ENCODE peak calls at places on chromosomes 12 and 14, in five cellular contexts. One of them, this sample, is unnamed.

GRCh38 chr12:67519824-67520433 is 128.6 kb upstream of the DYRK2 start:
- DNase-seq in T-helper 1 cell: no peak
- DNase-seq in hepatocyte: no peak
- DNase-seq in NCI-H748 treated with DMSO at 0.1 percent for 48 hours: no peak
- DNase-seq in activated CD8-positive, alpha-beta memory T cell treated with anti-CD3 and anti-CD28 coated beads for 1 hour: no peak
- DNase-seq in this sample: no peak

GRCh38 chr14:102140027-102140749 is 491 bp downstream of the WDR20 start:
- DNase-seq in T-helper 1 cell: no peak
- DNase-seq in hepatocyte: peak; percentile 57
- DNase-seq in NCI-H748 treated with DMSO at 0.1 percent for 48 hours: no peak
- DNase-seq in activated CD8-positive, alpha-beta memory T cell treated with anti-CD3 and anti-CD28 coated beads for 1 hour: peak; percentile 9
- DNase-seq in this sample: peak; percentile 24

GRCh38 chr14:25014440-25014839 is 35.5 kb downstream of the STXBP6 start:
- DNase-seq in T-helper 1 cell: no peak
- DNase-seq in hepatocyte: peak; percentile 53
- DNase-seq in NCI-H748 treated with DMSO at 0.1 percent for 48 hours: no peak
- DNase-seq in activated CD8-positive, alpha-beta memory T cell treated with anti-CD3 and anti-CD28 coated beads for 1 hour: no peak
- DNase-seq in this sample: no peak

GRCh38 chr12:129635003-129635685 is 268.7 kb downstream of the TMEM132D start:
- DNase-seq in T-helper 1 cell: no peak
- DNase-seq in hepatocyte: no peak
- DNase-seq in NCI-H748 treated with DMSO at 0.1 percent for 48 hours: no peak
- DNase-seq in activated CD8-positive, alpha-beta memory T cell treated with anti-CD3 and anti-CD28 coated beads for 1 hour: no peak
- DNase-seq in this sample: no peak

GRCh38 chr12:57621497-57622292 is 10.5 kb downstream of the ARHGEF25 start:
- DNase-seq in T-helper 1 cell: peak; percentile 38
- DNase-seq in hepatocyte: peak; percentile 75
- DNase-seq in NCI-H748 treated with DMSO at 0.1 percent for 48 hours: no peak
- DNase-seq in activated CD8-positive, alpha-beta memory T cell treated with anti-CD3 and anti-CD28 coated beads for 1 hour: peak; percentile 51
- DNase-seq in this sample: peak; percentile 41

GRCh38 chr12:130424858-130425697 is 87.4 kb downstream of the PIWIL1 start:
- DNase-seq in T-helper 1 cell: no peak
- DNase-seq in hepatocyte: no peak
- DNase-seq in NCI-H748 treated with DMSO at 0.1 percent for 48 hours: no peak
- DNase-seq in activated CD8-positive, alpha-beta memory T cell treated with anti-CD3 and anti-CD28 coated beads for 1 hour: no peak
- DNase-seq in this sample: no peak

GRCh38 chr12:31521972-31522371 is 69.0 kb downstream of the DENND5B start:
- DNase-seq in T-helper 1 cell: no peak
- DNase-seq in hepatocyte: no peak
- DNase-seq in NCI-H748 treated with DMSO at 0.1 percent for 48 hours: no peak
- DNase-seq in activated CD8-positive, alpha-beta memory T cell treated with anti-CD3 and anti-CD28 coated beads for 1 hour: no peak
- DNase-seq in this sample: no peak

GRCh38 chr14:93035917-93036651 is 79.6 kb downstream of the ITPK1 start:
- DNase-seq in T-helper 1 cell: no peak
- DNase-seq in hepatocyte: peak; percentile 61
- DNase-seq in NCI-H748 treated with DMSO at 0.1 percent for 48 hours: no peak
- DNase-seq in activated CD8-positive, alpha-beta memory T cell treated with anti-CD3 and anti-CD28 coated beads for 1 hour: no peak
- DNase-seq in this sample: no peak

GRCh38 chr12:126108247-126108646 is 1043.0 kb downstream of the AACS start:
- DNase-seq in T-helper 1 cell: no peak
- DNase-seq in hepatocyte: no peak
- DNase-seq in NCI-H748 treated with DMSO at 0.1 percent for 48 hours: no peak
- DNase-seq in activated CD8-positive, alpha-beta memory T cell treated with anti-CD3 and anti-CD28 coated beads for 1 hour: no peak
- DNase-seq in this sample: no peak

GRCh38 chr12:50351120-50352043 is 45.0 kb downstream of the FAM186A start:
- DNase-seq in T-helper 1 cell: no peak
- DNase-seq in hepatocyte: peak; percentile 7
- DNase-seq in NCI-H748 treated with DMSO at 0.1 percent for 48 hours: no peak
- DNase-seq in activated CD8-positive, alpha-beta memory T cell treated with anti-CD3 and anti-CD28 coated beads for 1 hour: no peak
- DNase-seq in this sample: no peak

GRCh38 chr14:89386214-89386886 is 30.7 kb downstream of the FOXN3 start:
- DNase-seq in T-helper 1 cell: no peak
- DNase-seq in hepatocyte: no peak
- DNase-seq in NCI-H748 treated with DMSO at 0.1 percent for 48 hours: no peak
- DNase-seq in activated CD8-positive, alpha-beta memory T cell treated with anti-CD3 and anti-CD28 coated beads for 1 hour: no peak
- DNase-seq in this sample: no peak

GRCh38 chr14:67694791-67695393 is 672 bp downstream of the RDH11 start:
- DNase-seq in T-helper 1 cell: peak; percentile 46
- DNase-seq in hepatocyte: peak; percentile 92
- DNase-seq in NCI-H748 treated with DMSO at 0.1 percent for 48 hours: peak; percentile 57
- DNase-seq in activated CD8-positive, alpha-beta memory T cell treated with anti-CD3 and anti-CD28 coated beads for 1 hour: peak; percentile 29
- DNase-seq in this sample: peak; percentile 81

GRCh38 chr12:65925626-65926025 is 101.3 kb downstream of the HMGA2 start:
- DNase-seq in T-helper 1 cell: no peak
- DNase-seq in hepatocyte: no peak
- DNase-seq in NCI-H748 treated with DMSO at 0.1 percent for 48 hours: no peak
- DNase-seq in activated CD8-positive, alpha-beta memory T cell treated with anti-CD3 and anti-CD28 coated beads for 1 hour: no peak
- DNase-seq in this sample: peak; percentile 64

GRCh38 chr14:71726639-71727085 is 205.6 kb upstream of the RGS6 start:
- DNase-seq in T-helper 1 cell: no peak
- DNase-seq in hepatocyte: peak; percentile 25
- DNase-seq in NCI-H748 treated with DMSO at 0.1 percent for 48 hours: no peak
- DNase-seq in activated CD8-positive, alpha-beta memory T cell treated with anti-CD3 and anti-CD28 coated beads for 1 hour: no peak
- DNase-seq in this sample: no peak

GRCh38 chr14:91778217-91778616 is 46.3 kb upstream of the CATSPERB start:
- DNase-seq in T-helper 1 cell: no peak
- DNase-seq in hepatocyte: no peak
- DNase-seq in NCI-H748 treated with DMSO at 0.1 percent for 48 hours: no peak
- DNase-seq in activated CD8-positive, alpha-beta memory T cell treated with anti-CD3 and anti-CD28 coated beads for 1 hour: no peak
- DNase-seq in this sample: no peak

GRCh38 chr12:128339121-128339520 is 72.2 kb downstream of the TMEM132C start:
- DNase-seq in T-helper 1 cell: no peak
- DNase-seq in hepatocyte: peak; percentile 52
- DNase-seq in NCI-H748 treated with DMSO at 0.1 percent for 48 hours: no peak
- DNase-seq in activated CD8-positive, alpha-beta memory T cell treated with anti-CD3 and anti-CD28 coated beads for 1 hour: no peak
- DNase-seq in this sample: no peak

GRCh38 chr12:124910561-124911478 is 3.6 kb downstream of the UBC start:
- DNase-seq in T-helper 1 cell: no peak
- DNase-seq in hepatocyte: no peak
- DNase-seq in NCI-H748 treated with DMSO at 0.1 percent for 48 hours: no peak
- DNase-seq in activated CD8-positive, alpha-beta memory T cell treated with anti-CD3 and anti-CD28 coated beads for 1 hour: no peak
- DNase-seq in this sample: no peak

GRCh38 chr14:72503271-72503670 is 390.6 kb downstream of the DPF3 start:
- DNase-seq in T-helper 1 cell: no peak
- DNase-seq in hepatocyte: no peak
- DNase-seq in NCI-H748 treated with DMSO at 0.1 percent for 48 hours: no peak
- DNase-seq in activated CD8-positive, alpha-beta memory T cell treated with anti-CD3 and anti-CD28 coated beads for 1 hour: no peak
- DNase-seq in this sample: no peak

GRCh38 chr14:39102969-39103957 is at the start of gene SEC23A:
- DNase-seq in T-helper 1 cell: peak; percentile 80
- DNase-seq in hepatocyte: peak; percentile 95
- DNase-seq in NCI-H748 treated with DMSO at 0.1 percent for 48 hours: peak; percentile 69
- DNase-seq in activated CD8-positive, alpha-beta memory T cell treated with anti-CD3 and anti-CD28 coated beads for 1 hour: peak; percentile 71
- DNase-seq in this sample: peak; percentile 66

GRCh38 chr12:130742716-130743115 is 26.6 kb upstream of the RIMBP2 start:
- DNase-seq in T-helper 1 cell: no peak
- DNase-seq in hepatocyte: no peak
- DNase-seq in NCI-H748 treated with DMSO at 0.1 percent for 48 hours: no peak
- DNase-seq in activated CD8-positive, alpha-beta memory T cell treated with anti-CD3 and anti-CD28 coated beads for 1 hour: no peak
- DNase-seq in this sample: no peak

GRCh38 chr14:77071938-77072388 is 26.1 kb upstream of the CIPC start:
- DNase-seq in T-helper 1 cell: no peak
- DNase-seq in hepatocyte: no peak
- DNase-seq in NCI-H748 treated with DMSO at 0.1 percent for 48 hours: no peak
- DNase-seq in activated CD8-positive, alpha-beta memory T cell treated with anti-CD3 and anti-CD28 coated beads for 1 hour: no peak
- DNase-seq in this sample: no peak

GRCh38 chr12:104748790-104749189 is 209.3 kb downstream of the SLC41A2 start:
- DNase-seq in T-helper 1 cell: no peak
- DNase-seq in hepatocyte: no peak
- DNase-seq in NCI-H748 treated with DMSO at 0.1 percent for 48 hours: no peak
- DNase-seq in activated CD8-positive, alpha-beta memory T cell treated with anti-CD3 and anti-CD28 coated beads for 1 hour: no peak
- DNase-seq in this sample: no peak

GRCh38 chr12:96861656-96862055 is 45.4 kb upstream of the NEDD1 start:
- DNase-seq in T-helper 1 cell: no peak
- DNase-seq in hepatocyte: no peak
- DNase-seq in NCI-H748 treated with DMSO at 0.1 percent for 48 hours: no peak
- DNase-seq in activated CD8-positive, alpha-beta memory T cell treated with anti-CD3 and anti-CD28 coated beads for 1 hour: no peak
- DNase-seq in this sample: no peak

This sample was measured in dermis microvascular lymphatic vessel endothelial cell.